ENCODE peak calls at places on chromosome 17, in seven cellular contexts. A, X, J, O, U, H and R are unnamed samples. For H3K9me3, the result is how much of the 10 kb centered on the place peaks cover.

GRCh38 chr17:16449121-16449570 is 33.8 kb downstream of the TRPV2 start:
- DNase-seq in O (no peak), J (no peak), U (no peak), X (no peak), H (no peak), A (no peak), R (no peak)

GRCh38 chr17:63641678-63642077 is 19.5 kb downstream of the MAP3K3 start:
- DNase-seq in U (no peak), X (peak), J (no peak), H (peak), O (no peak), A (peak), R (no peak)

GRCh38 chr17:77020973-77021372 is 119.8 kb upstream of the SEC14L1 start:
- DNase-seq in A (no peak), J (no peak), H (no peak), O (no peak), X (no peak), U (no peak), R (no peak)

GRCh38 chr17:28811594-28812135 is 30.9 kb downstream of the FAM222B start:
- DNase-seq in O (peak), H (peak), A (no peak), X (peak), J (no peak), U (no peak), R (no peak)

GRCh38 chr17:45809484-45809883 is 25.4 kb downstream of the CRHR1 start:
- DNase-seq in H (no peak), X (no peak), A (no peak), O (no peak), U (no peak), J (no peak), R (no peak)

GRCh38 chr17:45334231-45334630 is 17.4 kb upstream of the MAP3K14 start:
- DNase-seq in U (peak), X (no peak), A (peak), O (no peak), H (peak), J (no peak), R (no peak)

GRCh38 chr17:37802712-37803416 is 58.0 kb upstream of the HNF1B start:
- DNase-seq in A (no peak), J (no peak), O (no peak), U (no peak), H (no peak), X (no peak), R (no peak)

GRCh38 chr17:7496470-7497227 is 12.5 kb downstream of the POLR2A start:
- DNase-seq in O (no peak), X (no peak), J (no peak), H (no peak), A (no peak), U (no peak), R (no peak)

GRCh38 chr17:59899099-59899498 is 6.2 kb downstream of the RPS6KB1 start:
- DNase-seq in A (no peak), U (no peak), H (no peak), O (no peak), J (no peak), X (no peak), R (no peak)

GRCh38 chr17:6670999-6671398 is 19.4 kb downstream of the C17orf100 start:
- DNase-seq in H (no peak), A (no peak), X (no peak), J (no peak), O (no peak), U (no peak), R (no peak)

GRCh38 chr17:77563439-77564102 is 394.9 kb upstream of the TNRC6C start:
- DNase-seq in X (no peak), J (peak), O (no peak), A (no peak), U (no peak), H (no peak), R (no peak)

GRCh38 chr17:1764274-1764673 is 2.4 kb downstream of the SERPINF1 start:
- DNase-seq in H (peak), J (peak), U (peak), X (peak), O (no peak), A (peak), R (peak)

GRCh38 chr17:38982858-38983746 is 15.9 kb upstream of the FBXO47 start:
- DNase-seq in U (no peak), O (peak), A (no peak), J (no peak), H (peak), X (peak), R (peak)

GRCh38 chr17:55513885-55514590 is 2.8 kb upstream of the SMIM36 start:
- DNase-seq in O (peak), H (peak), J (peak), X (peak), A (peak), U (peak), R (peak)

GRCh38 chr17:66474810-66475497 is 172.5 kb downstream of the PRKCA start:
- DNase-seq in A (no peak), H (no peak), X (no peak), J (no peak), O (no peak), U (no peak), R (no peak)

GRCh38 chr17:20191066-20191465 is 181.9 kb downstream of the SPECC1 start:
- DNase-seq in H (no peak), J (no peak), O (no peak), A (no peak), U (no peak), X (no peak), R (no peak)

GRCh38 chr17:49696233-49696761 is 11.5 kb downstream of the SLC35B1 start:
- DNase-seq in U (no peak), A (no peak), J (no peak), O (no peak), X (no peak), H (no peak), R (no peak)

GRCh38 chr17:13576661-13577526 is 24.8 kb downstream of the HS3ST3A1 start:
- DNase-seq in H (no peak), J (no peak), X (no peak), U (no peak), O (peak), A (no peak), R (no peak)

GRCh38 chr17:61862105-61862574 is 1.2 kb downstream of the BRIP1 start:
- DNase-seq in X (no peak), J (no peak), A (no peak), H (no peak), U (no peak), O (no peak), R (no peak)
- H3K4me3 ChIP-seq in X (no peak), J (no peak), A (no peak), H (no peak), U (no peak), O (peak), R (no peak)

DNA sequence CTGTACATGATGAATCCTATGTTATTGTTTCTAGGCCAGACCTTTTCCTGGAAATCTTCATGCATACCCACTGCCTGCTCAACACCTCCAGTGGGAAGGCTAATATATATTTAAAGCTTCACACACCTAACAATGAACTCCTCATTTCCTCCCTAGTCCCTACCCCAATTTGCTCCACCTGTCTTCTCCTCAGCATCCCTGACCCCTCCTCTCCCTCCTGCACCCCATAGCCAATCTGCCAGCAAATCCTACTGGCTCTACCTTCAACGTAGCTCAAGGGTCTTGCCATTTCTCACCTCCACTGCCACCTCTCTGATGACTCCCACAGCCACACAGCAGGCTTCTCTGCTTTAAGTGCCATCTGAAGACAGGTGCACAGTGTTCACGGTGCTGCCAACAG is 215.6 kb upstream of the WSB1 start:
- DNase-seq in O (no peak), U (no peak), H (no peak), X (no peak), A (no peak), J (no peak), R (no peak)
- H3K9me3 ChIP-seq in O (under half), U (under half), H (under half), X (under half), A (under half), J (under half), R (under half)

GRCh38 chr17:67751101-67752074 is 33.7 kb downstream of the NOL11 start:
- DNase-seq in X (no peak), J (no peak), O (no peak), A (no peak), U (no peak), H (no peak), R (no peak)
- TF ChIP-seq CTCF in X (no peak), J (no peak), O (no peak), A (no peak), U (no peak), H (no peak), R (no peak)

DNA sequence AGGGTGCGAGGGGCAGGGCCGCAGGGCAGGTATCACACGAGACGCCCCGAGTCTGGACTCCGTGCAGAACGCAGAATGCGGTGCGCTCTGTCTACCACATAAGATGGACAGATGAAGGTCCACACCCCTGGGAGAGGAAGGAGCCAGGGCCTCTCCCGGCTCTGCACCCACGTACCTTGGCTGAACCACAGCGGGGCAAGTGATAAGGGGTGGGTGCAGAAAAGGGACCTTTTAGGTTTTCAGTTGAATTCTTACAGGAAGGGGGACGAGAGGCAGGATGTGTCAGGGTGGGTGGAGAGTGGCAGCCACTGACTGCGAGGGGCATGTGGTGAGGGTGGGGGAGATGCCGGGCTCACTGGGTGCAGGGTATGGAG is 338 bp downstream of the CD300A start:
- DNase-seq in H (no peak), U (no peak), O (no peak), X (no peak), A (no peak), J (no peak), R (no peak)
- H3K4me3 ChIP-seq in H (no peak), U (peak), O (no peak), X (peak), A (peak), J (peak), R (peak)

GRCh38 chr17:22304667-22305303 is 612.5 kb downstream of the KCNJ18 start:
- DNase-seq in A (no peak), H (no peak), O (no peak), J (no peak), X (no peak), U (peak), R (no peak)
- H3K9me3 ChIP-seq in A (under half), H (under half), O (under half), J (under half), X (under half), U (under half), R (under half)

GRCh38 chr17:61247438-61247837 is 152.2 kb upstream of the TBX2 start:
- DNase-seq in A (no peak), O (no peak), J (no peak), X (no peak), H (no peak), U (no peak), R (no peak)
- TF ChIP-seq CTCF in A (no peak), O (no peak), J (no peak), X (no peak), H (no peak), U (no peak), R (no peak)

GRCh38 chr17:78738698-78739097 is 43.4 kb downstream of the CYTH1 start:
- DNase-seq in U (no peak), O (no peak), X (no peak), A (no peak), J (no peak), H (no peak), R (no peak)

GRCh38 chr17:78738245-78738644 is 43.8 kb downstream of the CYTH1 start:
- DNase-seq in X (no peak), J (no peak), H (no peak), O (no peak), A (no peak), U (no peak), R (no peak)

GRCh38 chr17:78735832-78736525 is 46.1 kb downstream of the CYTH1 start:
- DNase-seq in J (no peak), A (no peak), O (no peak), U (no peak), H (peak), X (peak), R (no peak)

GRCh38 chr17:78736526-78737079 is 45.5 kb downstream of the CYTH1 start:
- DNase-seq in U (no peak), J (peak), O (peak), A (peak), X (peak), H (peak), R (peak)

DNA sequence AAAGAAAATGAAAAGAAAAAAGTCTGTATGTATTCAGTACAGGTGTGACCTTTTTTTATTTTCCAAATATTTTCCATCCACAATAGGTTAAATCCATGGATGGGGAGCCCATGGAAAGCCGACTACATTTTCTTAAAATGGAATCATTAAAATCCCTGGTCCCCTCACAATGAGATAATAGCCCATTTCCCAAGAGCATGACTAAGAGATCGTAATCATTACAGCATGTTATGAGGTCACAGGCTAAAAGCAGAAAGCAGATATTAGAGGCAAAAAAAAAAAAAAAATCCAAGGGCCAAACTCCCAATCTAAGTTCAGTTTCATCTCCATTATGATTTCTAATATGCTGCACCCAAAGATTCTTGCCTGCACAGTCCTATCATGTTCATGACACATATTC is 44.7 kb downstream of the CYTH1 start:
- DNase-seq in J (no peak), A (no peak), O (no peak), X (no peak), H (no peak), U (no peak), R (no peak)
- H3K4me3 ChIP-seq in J (peak), A (no peak), O (peak), X (no peak), H (no peak), U (no peak), R (no peak)

DNA sequence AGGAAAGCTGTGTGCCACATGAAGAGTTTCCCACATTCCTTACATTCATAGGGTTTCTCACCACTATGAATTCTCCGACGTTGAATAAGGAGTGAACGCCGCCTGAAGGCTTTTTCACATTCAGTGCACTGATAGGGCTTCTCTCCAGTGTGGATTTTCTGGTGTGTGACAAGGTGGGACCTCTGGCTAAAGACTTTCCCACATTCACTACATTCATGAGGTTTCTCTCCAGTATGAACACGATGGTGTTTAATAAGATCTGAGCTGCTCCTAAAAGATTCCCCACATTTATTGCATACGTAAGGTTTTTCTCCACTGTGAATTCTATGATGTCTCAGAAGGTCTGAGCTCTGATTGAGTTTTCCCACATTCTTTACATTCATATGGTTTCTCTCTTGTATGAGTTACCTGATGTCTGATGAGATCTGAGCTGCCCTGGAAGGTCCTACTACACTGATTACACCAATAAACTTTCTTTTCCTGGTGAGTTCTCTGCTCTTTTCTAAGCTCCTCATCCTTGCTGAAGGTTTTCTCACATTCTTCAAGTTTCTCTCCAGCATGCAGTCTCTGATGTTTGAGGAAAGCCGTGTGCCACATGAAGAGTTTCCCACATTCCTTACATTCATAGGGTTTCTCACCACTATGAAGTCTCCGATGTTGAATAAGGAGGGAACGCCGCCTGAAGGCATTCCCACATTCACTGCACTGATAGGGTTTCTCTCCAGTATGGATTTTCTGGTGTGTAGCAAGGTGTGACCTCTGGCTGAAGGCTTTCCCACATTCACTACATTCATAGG is 10.0 kb downstream of the ZNF594 start:
- DNase-seq in J (no peak), U (no peak), H (no peak), O (no peak), X (no peak), A (no peak), R (no peak)
- H3K9me3 ChIP-seq in J (half or more), U (half or more), H (half or more), O (half or more), X (under half), A (half or more), R (under half)